ENCODE peak calls at places on chromosomes 16 and 17, in five cellular contexts. I, X, E, Z and T are unnamed samples. For H3K4me1, the result is how much of the 10 kb centered on the place peaks cover.

GRCh38 chr16:71807905-71808592 is 585 bp downstream of the AP1G1 start:
- DNase-seq in I (peak), X (peak), E (peak), Z (no peak), T (no peak)

GRCh38 chr17:31830971-31831755 is 27.9 kb downstream of the COPRS start:
- DNase-seq in I (no peak), X (no peak), E (no peak), Z (no peak), T (no peak)

GRCh38 chr17:76376318-76377133 is 7.9 kb upstream of the SPHK1 start:
- DNase-seq in I (no peak), X (no peak), E (no peak), Z (no peak), T (no peak)

GRCh38 chr17:63019138-63019873 is 53.3 kb downstream of the TANC2 start:
- DNase-seq in I (no peak), X (no peak), E (no peak), Z (no peak), T (no peak)

GRCh38 chr17:60077672-60078519 is 825 bp downstream of the HEATR6 start:
- DNase-seq in I (no peak), X (peak), E (no peak), Z (no peak), T (no peak)

GRCh38 chr17:39735882-39736281 is 1.9 kb upstream of the GRB7 start:
- DNase-seq in I (no peak), X (no peak), E (no peak), Z (no peak), T (no peak)

GRCh38 chr16:88316151-88316550 is 66.6 kb upstream of the ZNF469 start:
- DNase-seq in I (no peak), X (no peak), E (no peak), Z (no peak), T (peak)

GRCh38 chr16:25151996-25152395 is 40.5 kb downstream of the LCMT1 start:
- DNase-seq in I (no peak), X (no peak), E (no peak), Z (no peak), T (no peak)

GRCh38 chr17:7523033-7523432 is 25.8 kb upstream of the TNFSF12 start:
- DNase-seq in I (peak), X (no peak), E (no peak), Z (no peak), T (no peak)

GRCh38 chr16:85206472-85207356 is 94.4 kb upstream of the CIBAR2 start:
- DNase-seq in I (peak), X (no peak), E (no peak), Z (peak), T (peak)

GRCh38 chr16:7116734-7117133 is 215.9 kb upstream of the RBFOX1 start:
- DNase-seq in I (no peak), X (no peak), E (no peak), Z (no peak), T (no peak)

GRCh38 chr17:79800325-79801155 is 3.7 kb upstream of the CBX8 start:
- DNase-seq in I (no peak), X (no peak), E (no peak), Z (no peak), T (no peak)

GRCh38 chr16:87435399-87436224 is 43.5 kb downstream of the MAP1LC3B start:
- DNase-seq in I (no peak), X (no peak), E (no peak), Z (no peak), T (no peak)

GRCh38 chr17:82825540-82826124 is 14.2 kb downstream of the ZNF750 start:
- DNase-seq in I (no peak), X (no peak), E (no peak), Z (no peak), T (no peak)

GRCh38 chr17:50626037-50626574 is 8.6 kb upstream of the ABCC3 start:
- DNase-seq in I (peak), X (peak), E (peak), Z (peak), T (peak)

GRCh38 chr17:50627386-50627781 is 7.3 kb upstream of the ABCC3 start:
- DNase-seq in I (no peak), X (no peak), E (no peak), Z (peak), T (no peak)

GRCh38 chr17:50627782-50628601 is 6.7 kb upstream of the ABCC3 start:
- DNase-seq in I (peak), X (no peak), E (no peak), Z (peak), T (no peak)

GRCh38 chr17:50624321-50624935 is 10.3 kb upstream of the ABCC3 start:
- DNase-seq in I (no peak), X (no peak), E (no peak), Z (no peak), T (no peak)

DNA sequence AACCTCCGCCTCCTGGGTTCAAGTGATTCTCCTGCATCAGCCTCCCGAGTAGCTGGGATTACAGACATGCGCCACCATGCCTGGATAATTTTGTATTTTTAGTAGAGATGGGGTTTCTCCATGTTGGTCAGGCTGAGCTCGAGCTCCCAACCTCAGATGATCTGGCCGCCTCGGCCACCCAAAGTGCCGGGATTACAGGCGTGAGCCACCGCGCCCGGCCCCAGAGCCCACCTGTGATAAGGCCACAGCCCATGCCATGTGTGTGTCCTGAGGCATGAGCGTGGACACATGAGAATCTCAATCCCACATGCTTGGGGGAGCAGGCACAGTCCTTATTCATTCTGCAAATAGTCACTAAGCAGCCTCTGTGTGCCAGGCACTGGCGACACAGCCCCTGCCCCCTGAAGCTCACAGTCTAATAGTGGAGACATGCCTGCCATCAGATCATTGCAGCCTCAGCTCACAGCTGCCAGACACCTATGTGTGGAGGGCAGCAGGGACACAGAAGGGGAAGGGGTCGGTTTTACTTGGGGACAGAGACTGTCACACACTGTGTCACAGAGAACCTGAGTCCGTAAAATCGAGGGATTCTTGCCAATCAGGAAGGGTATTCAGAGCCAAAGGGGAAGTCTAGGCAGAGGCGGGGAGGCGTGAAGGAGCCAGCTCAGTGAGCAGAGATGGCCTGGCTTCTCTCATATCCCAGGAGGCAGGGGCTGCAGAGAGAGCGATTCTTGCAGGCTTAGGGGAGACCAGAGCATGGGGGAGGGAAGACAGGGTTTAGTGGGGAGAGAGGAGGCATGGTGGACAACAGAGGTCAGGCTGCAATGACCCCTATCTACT is 9.4 kb upstream of the ABCC3 start:
- DNase-seq in I (no peak), X (no peak), E (no peak), Z (no peak), T (no peak)
- H3K27ac ChIP-seq in I (no peak), X (no peak), E (no peak), Z (no peak), T (no peak)

DNA sequence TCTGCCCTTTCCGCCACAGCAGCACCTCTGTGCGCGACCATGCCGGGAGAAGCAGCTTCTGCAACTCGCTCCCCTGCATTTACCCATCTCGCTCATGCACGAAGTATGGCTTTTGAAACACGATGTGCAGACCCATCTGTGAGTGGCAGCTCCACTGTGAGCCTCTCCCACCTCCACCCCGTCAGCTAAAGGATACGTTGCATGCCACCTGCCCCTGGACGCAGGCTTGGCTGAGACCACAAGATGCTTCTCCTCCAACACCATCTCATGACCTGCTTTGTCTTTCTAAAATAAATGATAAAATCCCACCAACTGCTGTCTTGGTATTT is 100.9 kb downstream of the ZNF778 start:
- DNase-seq in I (no peak), X (no peak), E (no peak), Z (no peak), T (no peak)
- H3K4me1 ChIP-seq in I (half or more), X (under half), E (half or more), Z (under half), T (half or more)

DNA sequence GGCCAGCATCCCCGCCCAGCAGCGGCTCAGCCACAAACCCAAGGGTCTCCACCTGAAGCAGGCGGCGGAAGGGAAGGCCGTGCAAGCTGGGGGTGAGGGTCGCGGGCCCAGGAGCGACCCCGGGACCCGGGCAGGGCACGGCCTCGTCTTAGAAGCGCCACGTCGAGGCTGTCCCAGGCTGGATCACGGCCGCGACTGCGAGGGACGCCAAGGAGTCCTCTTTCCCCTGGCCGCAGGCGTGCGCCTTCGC is 535 bp upstream of the CCNF start:
- DNase-seq in I (no peak), X (no peak), E (no peak), Z (no peak), T (no peak)
- TF ChIP-seq CTCF in I (no peak), X (no peak), E (no peak), Z (no peak), T (no peak)

GRCh38 chr16:81632392-81633146 is 146.5 kb upstream of the PLCG2 start:
- DNase-seq in I (peak), X (peak), E (peak), Z (no peak), T (no peak)

GRCh38 chr16:81629032-81629802 is 149.9 kb upstream of the PLCG2 start:
- DNase-seq in I (no peak), X (no peak), E (no peak), Z (no peak), T (no peak)

GRCh38 chr16:81630632-81631026 is 148.5 kb upstream of the PLCG2 start:
- DNase-seq in I (no peak), X (no peak), E (no peak), Z (no peak), T (no peak)

GRCh38 chr16:81627729-81628128 is 151.4 kb upstream of the PLCG2 start:
- DNase-seq in I (no peak), X (no peak), E (no peak), Z (no peak), T (no peak)

DNA sequence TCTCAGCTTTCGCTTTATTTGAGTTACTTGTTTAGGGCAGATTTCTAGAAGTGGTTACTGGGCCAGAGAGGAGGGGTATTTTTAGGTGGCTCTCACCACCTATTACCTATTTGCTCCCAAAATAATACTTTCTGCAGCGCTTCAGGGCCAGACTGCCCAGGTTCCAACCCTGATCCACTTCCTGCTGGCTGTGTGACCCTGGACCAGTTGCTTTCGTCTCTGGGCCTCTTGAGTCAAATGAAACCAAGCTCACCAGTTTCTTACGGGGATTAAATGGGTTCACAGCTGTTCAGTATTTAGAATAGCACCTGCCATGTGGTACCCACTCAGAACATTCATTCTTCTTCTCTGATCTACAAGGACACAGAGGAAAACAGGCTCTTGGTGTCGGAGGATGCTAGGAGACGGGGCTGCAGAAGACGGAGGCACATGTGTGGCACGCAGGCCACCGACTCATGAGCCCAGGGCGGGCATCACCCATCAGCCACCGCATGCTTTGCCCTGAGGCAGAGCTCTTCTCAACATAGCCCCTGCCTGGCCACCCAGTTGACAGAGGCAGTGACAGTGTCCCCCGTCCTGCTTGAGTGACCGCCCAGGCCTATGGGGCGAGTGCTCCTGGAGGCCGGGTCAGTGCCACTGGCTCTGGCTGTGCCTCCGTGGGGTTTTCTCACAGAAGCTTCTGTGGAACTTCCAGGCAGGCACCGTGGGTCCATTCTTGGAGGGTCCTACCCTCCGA is 149.0 kb upstream of the PLCG2 start:
- DNase-seq in I (no peak), X (no peak), E (no peak), Z (no peak), T (no peak)
- H3K27ac ChIP-seq in I (no peak), X (peak), E (peak), Z (no peak), T (no peak)

DNA sequence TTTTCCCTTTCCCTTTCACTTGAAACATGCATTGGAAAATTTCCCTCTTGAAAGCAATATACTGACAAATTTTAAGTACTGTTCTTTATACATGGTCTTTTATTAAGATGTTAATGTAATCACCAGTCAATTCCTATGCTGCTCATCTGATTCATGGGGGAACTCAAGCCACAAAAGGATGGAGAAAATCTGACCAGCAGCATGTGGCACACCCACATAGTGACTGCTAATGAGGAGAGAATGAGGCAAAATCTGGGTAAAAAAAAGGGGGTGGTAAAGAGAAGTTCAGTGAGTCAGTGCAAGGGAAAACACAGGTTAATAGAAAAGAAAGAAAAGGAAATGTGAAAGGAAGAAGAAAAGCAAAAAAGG is 11.3 kb downstream of the RFFL start:
- DNase-seq in I (no peak), X (no peak), E (no peak), Z (no peak), T (no peak)
- H3K4me1 ChIP-seq in I (under half), X (under half), E (under half), Z (under half), T (under half)

DNA sequence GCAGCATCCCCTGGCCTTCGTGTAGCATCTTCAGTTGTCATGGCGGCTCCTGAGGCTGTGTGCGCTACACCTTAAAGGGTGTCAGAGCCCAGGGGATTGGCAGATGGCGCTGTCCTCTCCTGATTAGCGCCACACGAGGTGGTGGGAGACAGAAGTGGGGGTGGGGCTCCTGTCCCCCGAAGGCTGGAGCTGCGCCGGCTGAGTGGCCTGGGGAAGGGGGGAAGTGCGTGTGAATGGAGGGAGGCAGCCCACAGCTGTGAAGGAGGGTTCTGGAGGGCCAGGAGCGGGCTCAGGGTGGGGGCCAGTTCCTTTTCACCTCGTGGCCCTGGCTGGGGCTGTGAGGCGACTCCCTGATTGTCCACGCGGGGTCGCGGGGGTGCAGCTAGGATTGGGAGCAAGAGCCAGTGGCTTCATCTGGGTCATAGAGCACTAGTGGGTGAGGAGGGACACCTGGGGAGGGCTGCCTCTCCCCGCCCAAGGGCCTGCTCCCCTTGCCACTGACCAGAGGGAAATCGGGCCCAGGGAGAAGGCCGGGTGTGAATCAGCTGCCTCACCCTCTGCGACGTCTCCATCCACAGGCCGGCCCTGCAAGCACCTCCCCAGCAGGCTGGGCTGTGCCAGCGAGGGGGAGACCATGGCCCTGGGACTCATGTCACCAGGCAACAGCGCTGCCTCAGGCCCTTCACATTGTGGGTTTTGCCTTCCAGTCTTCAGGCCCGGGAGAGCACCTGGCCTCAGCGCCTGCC is 14.1 kb downstream of the BAHCC1 start:
- DNase-seq in I (no peak), X (no peak), E (no peak), Z (no peak), T (no peak)
- TF ChIP-seq CTCF in I (no peak), X (peak), E (no peak), Z (no peak), T (no peak)